ENCODE peak calls at places on chromosomes 12 and 14, in four cellular contexts. E, T, J and W are unnamed samples.

GRCh38 chr12:106897082-106897481 is 58.6 kb upstream of the TMEM263 start:
- DNase-seq in E (no peak), T (no peak), J (peak), W (no peak)

GRCh38 chr12:127893875-127894635 is 372.9 kb upstream of the TMEM132C start:
- DNase-seq in E (no peak), T (no peak), J (no peak), W (no peak)

GRCh38 chr12:19707948-19708409 is 268.7 kb downstream of the AEBP2 start:
- DNase-seq in E (peak), T (peak), J (peak), W (peak)

GRCh38 chr12:109777544-109777943 is 55.7 kb downstream of the TRPV4 start:
- DNase-seq in E (peak), T (peak), J (peak), W (peak)

GRCh38 chr12:110314308-110314707 is 33.3 kb downstream of the ATP2A2 start:
- DNase-seq in E (peak), T (peak), J (peak), W (peak)

GRCh38 chr12:49352351-49352750 is 5.7 kb downstream of the DNAJC22 start:
- DNase-seq in E (no peak), T (no peak), J (no peak), W (no peak)

GRCh38 chr14:60093088-60093487 is 1.4 kb downstream of the PCNX4 start:
- DNase-seq in E (no peak), T (no peak), J (peak), W (no peak)

GRCh38 chr12:25822281-25822680 is 136.2 kb upstream of the RASSF8 start:
- DNase-seq in E (no peak), T (no peak), J (no peak), W (no peak)

GRCh38 chr14:60867503-60868172 is 113.2 kb downstream of the TRMT5 start:
- DNase-seq in E (no peak), T (peak), J (no peak), W (no peak)

GRCh38 chr12:59626382-59626781 is 30.6 kb downstream of the SLC16A7 start:
- DNase-seq in E (peak), T (peak), J (peak), W (peak)

GRCh38 chr12:42299392-42300308 is 26.2 kb downstream of the ZCRB1 start:
- DNase-seq in E (peak), T (peak), J (peak), W (peak)

GRCh38 chr12:108594323-108594903 is 3.5 kb downstream of the TMEM119 start:
- DNase-seq in E (no peak), T (no peak), J (no peak), W (no peak)

GRCh38 chr14:27242874-27243273 is 645.0 kb upstream of the NOVA1 start:
- DNase-seq in E (no peak), T (no peak), J (peak), W (no peak)

GRCh38 chr14:39422243-39422642 is 10.0 kb downstream of the FBXO33 start:
- DNase-seq in E (no peak), T (no peak), J (no peak), W (no peak)

GRCh38 chr12:122437656-122438121 is 15.2 kb upstream of the CLIP1 start:
- DNase-seq in E (peak), T (peak), J (peak), W (peak)

GRCh38 chr12:14960548-14961465 is 594 bp downstream of the ARHGDIB start:
- DNase-seq in E (peak), T (peak), J (peak), W (peak)

GRCh38 chr12:102757874-102758244 is 159.2 kb downstream of the PAH start:
- DNase-seq in E (no peak), T (no peak), J (no peak), W (no peak)

GRCh38 chr14:105943973-105944602 is 417.7 kb downstream of the TMEM121 start:
- DNase-seq in E (no peak), T (no peak), J (no peak), W (no peak)

GRCh38 chr14:53953828-53954550 is 2.6 kb downstream of the BMP4 start:
- DNase-seq in E (peak), T (peak), J (peak), W (no peak)

GRCh38 chr14:35287481-35288013 is 4.6 kb upstream of the PSMA6 start:
- DNase-seq in E (peak), T (peak), J (peak), W (peak)

GRCh38 chr12:2291182-2291832 is 238.5 kb downstream of the CACNA1C start:
- DNase-seq in E (peak), T (no peak), J (peak), W (peak)

GRCh38 chr12:127785936-127786335 is 481.0 kb upstream of the TMEM132C start:
- DNase-seq in E (no peak), T (no peak), J (no peak), W (no peak)

GRCh38 chr12:52022841-52023181 is 16.1 kb downstream of the TAMALIN start:
- DNase-seq in E (no peak), T (no peak), J (no peak), W (no peak)

GRCh38 chr12:63994704-63995103 is 150.2 kb downstream of the SRGAP1 start:
- DNase-seq in E (no peak), T (peak), J (no peak), W (no peak)

GRCh38 chr12:42296503-42297109 is 29.3 kb downstream of the ZCRB1 start:
- DNase-seq in E (no peak), T (no peak), J (peak), W (no peak)

GRCh38 chr12:80195143-80195726 is 95.9 kb downstream of the OTOGL start:
- DNase-seq in E (peak), T (peak), J (peak), W (peak)

DNA sequence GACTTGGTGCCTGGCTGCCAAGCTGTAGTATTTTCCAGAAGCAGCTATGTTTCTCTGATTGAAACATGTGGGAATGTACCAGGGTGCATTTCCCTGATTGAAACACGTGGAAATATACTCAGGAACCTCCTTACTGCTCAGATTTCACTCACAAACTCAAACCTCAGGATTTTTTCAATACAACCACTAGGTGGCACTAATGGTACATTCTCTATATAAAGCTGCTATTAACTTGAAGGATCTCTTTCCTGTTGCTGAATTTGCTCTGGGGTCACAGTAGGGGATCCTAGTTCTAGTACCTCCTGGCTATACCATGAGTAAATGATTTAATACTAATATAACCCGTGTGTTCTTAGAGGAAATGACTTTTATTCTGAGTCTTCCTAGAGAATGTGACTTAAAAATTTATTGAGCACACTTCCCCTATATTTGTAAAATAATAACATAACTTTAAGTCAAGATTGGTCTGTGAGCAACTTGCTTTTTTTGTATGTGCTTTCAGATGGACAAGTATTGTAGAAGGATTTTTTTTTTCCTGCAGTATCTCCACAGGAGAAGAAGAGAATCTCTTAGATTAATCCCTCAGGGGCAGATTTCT is 173.8 kb upstream of the MIS18BP1 start:
- DNase-seq in E (peak), T (peak), J (peak), W (peak)
- TF ChIP-seq CTCF in E (peak), T (peak), J (peak), W (peak)

GRCh38 chr14:101834387-101835165 is 73.1 kb downstream of the PPP2R5C start:
- DNase-seq in E (no peak), T (peak), J (peak), W (no peak)

GRCh38 chr14:101835566-101835965 is 74.1 kb downstream of the PPP2R5C start:
- DNase-seq in E (no peak), T (no peak), J (no peak), W (no peak)

GRCh38 chr14:101835166-101835557 is 73.7 kb downstream of the PPP2R5C start:
- DNase-seq in E (no peak), T (peak), J (peak), W (peak)

GRCh38 chr14:101838476-101838875 is 77.0 kb downstream of the PPP2R5C start:
- DNase-seq in E (no peak), T (no peak), J (no peak), W (no peak)

DNA sequence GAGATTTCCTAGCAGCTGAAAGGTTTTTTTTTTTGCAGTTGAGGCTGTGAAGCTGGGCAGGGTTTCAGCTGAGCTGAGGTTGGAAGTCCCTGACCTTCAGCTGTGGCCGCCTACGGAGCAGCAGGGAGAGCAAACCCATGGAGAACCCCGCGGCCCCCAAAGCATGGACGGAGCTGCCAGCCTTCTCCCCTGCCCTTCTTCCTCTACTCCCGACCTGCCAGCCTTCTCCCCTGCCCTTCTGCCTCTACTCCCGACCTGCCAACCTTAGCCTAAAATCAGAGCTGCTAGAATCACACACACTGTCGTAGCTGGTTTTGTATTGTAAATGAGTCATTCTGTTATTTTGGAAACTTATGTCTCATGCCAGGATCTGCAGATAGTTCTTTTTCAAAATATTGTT is 74.6 kb downstream of the PPP2R5C start:
- DNase-seq in E (no peak), T (peak), J (peak), W (no peak)
- H3K4me3 ChIP-seq in E (no peak), T (no peak), J (peak), W (no peak)

GRCh38 chr14:99387880-99388279 is 92.8 kb downstream of the SETD3 start:
- DNase-seq in E (no peak), T (no peak), J (no peak), W (no peak)

GRCh38 chr14:99391671-99392070 is 89.0 kb downstream of the SETD3 start:
- DNase-seq in E (no peak), T (peak), J (no peak), W (no peak)

GRCh38 chr14:99393059-99393655 is 87.5 kb downstream of the SETD3 start:
- DNase-seq in E (peak), T (peak), J (peak), W (peak)

GRCh38 chr14:99388286-99388685 is 92.4 kb downstream of the SETD3 start:
- DNase-seq in E (no peak), T (no peak), J (no peak), W (no peak)

GRCh38 chr14:99389171-99389826 is 91.4 kb downstream of the SETD3 start:
- DNase-seq in E (peak), T (peak), J (peak), W (peak)
- TF ChIP-seq CTCF in E (peak), T (peak), J (peak), W (peak)

GRCh38 chr14:49550284-49551184 is 35.6 kb downstream of the RPS29 start:
- DNase-seq in E (peak), T (peak), J (peak), W (peak)

GRCh38 chr14:49553892-49554291 is 32.3 kb downstream of the RPS29 start:
- DNase-seq in E (no peak), T (no peak), J (no peak), W (no peak)

GRCh38 chr14:49551569-49551968 is 34.6 kb downstream of the RPS29 start:
- DNase-seq in E (no peak), T (no peak), J (no peak), W (no peak)

GRCh38 chr14:49553106-49553505 is 33.1 kb downstream of the RPS29 start:
- DNase-seq in E (no peak), T (no peak), J (no peak), W (no peak)

GRCh38 chr14:49552630-49553029 is 33.5 kb downstream of the RPS29 start:
- DNase-seq in E (no peak), T (no peak), J (no peak), W (no peak)
- H3K4me3 ChIP-seq in E (no peak), T (no peak), J (no peak), W (no peak)

DNA sequence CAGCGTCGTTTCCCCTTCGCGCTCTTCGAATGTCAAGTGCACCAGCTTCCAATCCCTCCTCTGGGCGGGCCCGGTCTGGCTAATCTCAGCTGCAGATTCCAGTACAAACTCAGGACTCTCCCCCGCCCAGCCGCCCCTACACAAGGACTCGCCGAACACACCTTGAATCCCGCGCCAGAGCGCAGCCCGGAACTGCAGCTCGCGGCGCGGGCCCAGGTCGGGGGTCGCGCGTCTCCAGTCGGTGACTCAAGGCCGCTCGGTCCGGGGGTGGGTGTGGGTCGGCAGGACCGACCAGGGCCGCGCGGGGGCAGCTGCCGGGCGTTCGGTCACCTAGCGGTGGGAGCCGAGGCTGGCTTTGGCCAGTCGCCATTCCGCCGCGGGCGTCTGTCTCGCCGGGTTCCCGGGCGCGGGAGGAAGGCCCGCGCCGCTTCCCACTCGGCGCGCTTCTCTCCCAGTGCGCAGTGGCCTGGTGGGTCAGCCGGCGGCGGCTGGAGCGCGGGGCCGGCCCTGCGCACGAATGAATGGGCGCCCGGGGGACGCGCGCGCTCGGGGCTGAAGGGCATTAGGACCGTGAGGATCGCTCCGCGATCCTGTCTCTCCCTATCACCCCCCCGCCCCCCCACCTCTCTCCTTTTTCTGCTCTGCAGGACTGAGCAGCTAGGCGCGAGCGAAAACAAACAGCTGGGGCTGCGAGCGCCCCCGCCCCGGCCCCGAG is at the start of gene GALNT16:
- DNase-seq in E (no peak), T (peak), J (peak), W (no peak)
- TF ChIP-seq CTCF in E (no peak), T (peak), J (no peak), W (peak)

GRCh38 chr12:56256326-56256960 is 1.7 kb downstream of the ANKRD52 start:
- DNase-seq in E (no peak), T (peak), J (peak), W (no peak)
- H3K4me3 ChIP-seq in E (peak), T (peak), J (peak), W (no peak)

DNA sequence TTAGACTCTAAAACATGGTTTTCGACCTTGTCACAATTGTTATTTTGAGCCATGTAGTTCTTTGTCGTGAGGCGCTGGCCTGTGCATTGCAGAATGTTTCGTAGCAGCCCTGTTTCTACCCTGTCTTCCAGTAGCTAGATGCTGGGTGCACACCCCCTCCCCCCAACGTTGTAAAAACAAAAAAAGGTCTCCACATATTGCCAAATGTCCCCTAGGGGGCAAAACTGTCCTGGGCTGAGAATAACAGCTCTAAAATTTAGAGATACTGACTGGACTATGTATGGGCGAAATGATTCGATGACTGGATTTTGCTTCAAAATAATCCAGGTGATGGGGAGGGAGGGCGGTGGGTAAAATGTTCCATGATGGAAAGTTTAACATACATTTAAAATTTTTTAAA is 126.1 kb upstream of the FUT8 start:
- DNase-seq in E (no peak), T (no peak), J (no peak), W (no peak)
- TF ChIP-seq CTCF in E (peak), T (peak), J (peak), W (no peak)

GRCh38 chr14:38134631-38135030 is 73.1 kb upstream of the SSTR1 start:
- DNase-seq in E (no peak), T (no peak), J (no peak), W (no peak)
- H3K4me3 ChIP-seq in E (no peak), T (no peak), J (no peak), W (no peak)

GRCh38 chr12:113369391-113369790 is 11.0 kb downstream of the PLBD2 start:
- DNase-seq in E (no peak), T (no peak), J (no peak), W (no peak)

GRCh38 chr12:113368331-113368730 is 9.9 kb downstream of the PLBD2 start:
- DNase-seq in E (no peak), T (no peak), J (no peak), W (no peak)

GRCh38 chr12:113365639-113366395 is 7.4 kb downstream of the PLBD2 start:
- DNase-seq in E (no peak), T (no peak), J (no peak), W (no peak)

GRCh38 chr12:113364698-113365097 is 6.3 kb downstream of the PLBD2 start:
- DNase-seq in E (no peak), T (no peak), J (no peak), W (no peak)

DNA sequence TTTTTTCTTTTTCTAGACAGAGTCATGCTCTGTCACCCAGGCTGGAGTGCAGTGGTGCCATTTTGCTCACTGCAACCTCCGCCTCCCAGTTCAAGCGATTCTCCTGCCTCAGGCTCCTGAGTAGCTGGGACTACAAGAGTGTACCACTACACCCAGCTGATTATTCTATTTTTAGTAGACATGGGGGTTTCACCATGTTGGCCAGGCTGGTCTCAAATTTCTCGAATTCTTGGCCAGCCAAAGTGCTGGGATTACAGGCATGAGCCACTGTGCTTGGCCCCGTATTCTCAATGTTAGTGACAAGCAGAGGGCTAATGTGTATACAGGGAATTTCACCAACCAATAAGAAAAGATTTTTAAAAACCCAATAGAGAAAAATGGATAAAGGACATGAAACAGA is 8.4 kb downstream of the PLBD2 start:
- DNase-seq in E (no peak), T (peak), J (no peak), W (no peak)
- TF ChIP-seq CTCF in E (no peak), T (no peak), J (no peak), W (no peak)

DNA sequence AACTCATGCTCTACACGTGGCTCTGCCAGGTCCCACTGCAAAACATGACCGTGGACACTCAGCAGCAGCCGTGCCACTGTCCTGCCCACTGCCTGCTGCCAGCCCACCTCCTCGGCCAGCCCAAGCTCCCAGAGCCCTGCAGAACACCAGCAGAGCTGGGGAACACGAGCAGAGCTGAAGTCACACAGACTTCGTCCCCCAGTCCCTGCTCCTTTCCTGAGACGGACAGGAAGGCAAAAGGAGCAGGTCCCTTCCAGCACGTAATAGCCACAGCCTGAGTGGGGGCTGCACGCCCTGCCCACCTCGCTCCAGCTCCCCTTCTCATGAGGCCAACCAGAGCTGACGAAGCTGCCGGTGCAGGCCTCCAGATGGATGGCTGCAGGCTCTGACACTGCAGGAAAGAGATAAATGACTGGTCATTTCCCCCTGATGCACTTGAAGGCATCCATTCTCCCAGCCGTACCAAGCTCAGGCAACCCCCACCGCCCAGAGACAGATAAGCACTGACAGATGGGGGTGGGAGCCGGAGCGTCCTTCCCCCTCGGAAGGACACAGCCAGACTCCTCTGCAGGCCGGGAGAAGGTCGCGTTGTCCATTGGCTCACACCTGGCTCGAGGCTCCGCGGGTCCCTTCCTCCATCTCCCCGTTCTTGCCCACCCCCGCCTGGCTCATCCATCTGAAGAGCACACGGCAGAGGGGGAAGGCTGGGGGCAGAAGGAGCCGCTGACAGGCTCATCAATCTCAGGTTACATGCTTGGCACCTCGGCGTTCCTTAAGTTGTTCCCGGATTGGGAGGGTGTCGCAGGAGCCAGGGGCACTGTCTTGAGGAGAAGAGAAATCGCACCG is 151.8 kb downstream of the DPF3 start:
- DNase-seq in E (no peak), T (peak), J (no peak), W (no peak)
- H3K4me3 ChIP-seq in E (no peak), T (no peak), J (no peak), W (no peak)